ENCODE peak calls at places on chromosomes 11 and 22, in nine cellular contexts. One of them, this sample, is unnamed.

GRCh38 chr22:31092161-31092560 is 11.0 kb downstream of the SMTN start:
- DNase-seq in CD4-positive, alpha-beta T cell: no peak
- DNase-seq in endothelial cell: no peak
- DNase-seq in putamen: no peak
- DNase-seq in NCI-H524: no peak
- DNase-seq in activated CD8-positive, alpha-beta memory T cell treated with anti-CD3 and anti-CD28 coated beads, Interleukin-2, amount 10 ng/mL, durations not matched to agents 7 days and 5 days: no peak
- DNase-seq in NCI-H1092 treated with DMSO at 0.1 percent for 48 hours: no peak
- DNase-seq in heart right ventricle: no peak
- DNase-seq in PC-3: no peak
- DNase-seq in this sample: no peak

GRCh38 chr22:45722006-45722405 is 50.4 kb downstream of the ATXN10 start:
- DNase-seq in CD4-positive, alpha-beta T cell: no peak
- DNase-seq in endothelial cell: no peak
- DNase-seq in putamen: no peak
- DNase-seq in NCI-H524: no peak
- DNase-seq in activated CD8-positive, alpha-beta memory T cell treated with anti-CD3 and anti-CD28 coated beads, Interleukin-2, amount 10 ng/mL, durations not matched to agents 7 days and 5 days: no peak
- DNase-seq in NCI-H1092 treated with DMSO at 0.1 percent for 48 hours: no peak
- DNase-seq in heart right ventricle: no peak
- DNase-seq in PC-3: no peak
- DNase-seq in this sample: no peak

GRCh38 chr11:2929880-2930704 is 872 bp upstream of the PHLDA2 start:
- DNase-seq in CD4-positive, alpha-beta T cell: no peak
- DNase-seq in endothelial cell: peak
- DNase-seq in putamen: no peak
- DNase-seq in NCI-H524: no peak
- DNase-seq in activated CD8-positive, alpha-beta memory T cell treated with anti-CD3 and anti-CD28 coated beads, Interleukin-2, amount 10 ng/mL, durations not matched to agents 7 days and 5 days: peak
- DNase-seq in NCI-H1092 treated with DMSO at 0.1 percent for 48 hours: peak
- DNase-seq in heart right ventricle: no peak
- DNase-seq in PC-3: peak
- DNase-seq in this sample: no peak

GRCh38 chr22:48089601-48090331 is 1327.3 kb downstream of the TBC1D22A start:
- DNase-seq in CD4-positive, alpha-beta T cell: no peak
- DNase-seq in endothelial cell: no peak
- DNase-seq in putamen: no peak
- DNase-seq in NCI-H524: no peak
- DNase-seq in activated CD8-positive, alpha-beta memory T cell treated with anti-CD3 and anti-CD28 coated beads, Interleukin-2, amount 10 ng/mL, durations not matched to agents 7 days and 5 days: no peak
- DNase-seq in NCI-H1092 treated with DMSO at 0.1 percent for 48 hours: no peak
- DNase-seq in heart right ventricle: peak
- DNase-seq in PC-3: peak
- DNase-seq in this sample: peak

GRCh38 chr11:127461575-127462344 is 461.2 kb upstream of the KIRREL3 start:
- DNase-seq in CD4-positive, alpha-beta T cell: no peak
- DNase-seq in endothelial cell: no peak
- DNase-seq in putamen: no peak
- DNase-seq in NCI-H524: no peak
- DNase-seq in activated CD8-positive, alpha-beta memory T cell treated with anti-CD3 and anti-CD28 coated beads, Interleukin-2, amount 10 ng/mL, durations not matched to agents 7 days and 5 days: no peak
- DNase-seq in NCI-H1092 treated with DMSO at 0.1 percent for 48 hours: no peak
- DNase-seq in heart right ventricle: no peak
- DNase-seq in PC-3: no peak
- DNase-seq in this sample: no peak

GRCh38 chr11:63851354-63851753 is 12.4 kb downstream of the MARK2 start:
- DNase-seq in CD4-positive, alpha-beta T cell: no peak
- DNase-seq in endothelial cell: no peak
- DNase-seq in putamen: no peak
- DNase-seq in NCI-H524: no peak
- DNase-seq in activated CD8-positive, alpha-beta memory T cell treated with anti-CD3 and anti-CD28 coated beads, Interleukin-2, amount 10 ng/mL, durations not matched to agents 7 days and 5 days: no peak
- DNase-seq in NCI-H1092 treated with DMSO at 0.1 percent for 48 hours: no peak
- DNase-seq in heart right ventricle: no peak
- DNase-seq in PC-3: no peak
- DNase-seq in this sample: no peak

GRCh38 chr11:20451568-20451967 is 64.1 kb downstream of the PRMT3 start:
- DNase-seq in CD4-positive, alpha-beta T cell: no peak
- DNase-seq in endothelial cell: no peak
- DNase-seq in putamen: no peak
- DNase-seq in NCI-H524: no peak
- DNase-seq in activated CD8-positive, alpha-beta memory T cell treated with anti-CD3 and anti-CD28 coated beads, Interleukin-2, amount 10 ng/mL, durations not matched to agents 7 days and 5 days: no peak
- DNase-seq in NCI-H1092 treated with DMSO at 0.1 percent for 48 hours: no peak
- DNase-seq in heart right ventricle: no peak
- DNase-seq in PC-3: no peak
- DNase-seq in this sample: no peak

GRCh38 chr11:21561589-21561988 is 631.3 kb upstream of the ANO5 start:
- DNase-seq in CD4-positive, alpha-beta T cell: no peak
- DNase-seq in endothelial cell: no peak
- DNase-seq in putamen: no peak
- DNase-seq in NCI-H524: no peak
- DNase-seq in activated CD8-positive, alpha-beta memory T cell treated with anti-CD3 and anti-CD28 coated beads, Interleukin-2, amount 10 ng/mL, durations not matched to agents 7 days and 5 days: no peak
- DNase-seq in NCI-H1092 treated with DMSO at 0.1 percent for 48 hours: no peak
- DNase-seq in heart right ventricle: no peak
- DNase-seq in PC-3: no peak
- DNase-seq in this sample: no peak

GRCh38 chr22:48644997-48645396 is 1182.7 kb downstream of the BRD1 start:
- DNase-seq in CD4-positive, alpha-beta T cell: no peak
- DNase-seq in endothelial cell: no peak
- DNase-seq in putamen: no peak
- DNase-seq in NCI-H524: no peak
- DNase-seq in activated CD8-positive, alpha-beta memory T cell treated with anti-CD3 and anti-CD28 coated beads, Interleukin-2, amount 10 ng/mL, durations not matched to agents 7 days and 5 days: no peak
- DNase-seq in NCI-H1092 treated with DMSO at 0.1 percent for 48 hours: no peak
- DNase-seq in heart right ventricle: no peak
- DNase-seq in PC-3: no peak
- DNase-seq in this sample: no peak

GRCh38 chr11:72348250-72348649 is 86.1 kb downstream of the CLPB start:
- DNase-seq in CD4-positive, alpha-beta T cell: no peak
- DNase-seq in endothelial cell: no peak
- DNase-seq in putamen: no peak
- DNase-seq in NCI-H524: no peak
- DNase-seq in activated CD8-positive, alpha-beta memory T cell treated with anti-CD3 and anti-CD28 coated beads, Interleukin-2, amount 10 ng/mL, durations not matched to agents 7 days and 5 days: no peak
- DNase-seq in NCI-H1092 treated with DMSO at 0.1 percent for 48 hours: no peak
- DNase-seq in heart right ventricle: no peak
- DNase-seq in PC-3: no peak
- DNase-seq in this sample: no peak

GRCh38 chr11:8865304-8865703 is 45.7 kb upstream of the AKIP1 start:
- DNase-seq in CD4-positive, alpha-beta T cell: no peak
- DNase-seq in endothelial cell: no peak
- DNase-seq in putamen: no peak
- DNase-seq in NCI-H524: no peak
- DNase-seq in activated CD8-positive, alpha-beta memory T cell treated with anti-CD3 and anti-CD28 coated beads, Interleukin-2, amount 10 ng/mL, durations not matched to agents 7 days and 5 days: no peak
- DNase-seq in NCI-H1092 treated with DMSO at 0.1 percent for 48 hours: no peak
- DNase-seq in heart right ventricle: no peak
- DNase-seq in PC-3: no peak
- DNase-seq in this sample: no peak

GRCh38 chr22:35821654-35822053 is 104.0 kb downstream of the APOL5 start:
- DNase-seq in CD4-positive, alpha-beta T cell: no peak
- DNase-seq in endothelial cell: no peak
- DNase-seq in putamen: no peak
- DNase-seq in NCI-H524: no peak
- DNase-seq in activated CD8-positive, alpha-beta memory T cell treated with anti-CD3 and anti-CD28 coated beads, Interleukin-2, amount 10 ng/mL, durations not matched to agents 7 days and 5 days: no peak
- DNase-seq in NCI-H1092 treated with DMSO at 0.1 percent for 48 hours: no peak
- DNase-seq in heart right ventricle: no peak
- DNase-seq in PC-3: no peak
- DNase-seq in this sample: no peak

GRCh38 chr11:86069408-86070086 is 663 bp upstream of the PICALM start:
- DNase-seq in CD4-positive, alpha-beta T cell: no peak
- DNase-seq in endothelial cell: peak
- DNase-seq in putamen: peak
- DNase-seq in NCI-H524: no peak
- DNase-seq in activated CD8-positive, alpha-beta memory T cell treated with anti-CD3 and anti-CD28 coated beads, Interleukin-2, amount 10 ng/mL, durations not matched to agents 7 days and 5 days: no peak
- DNase-seq in NCI-H1092 treated with DMSO at 0.1 percent for 48 hours: no peak
- DNase-seq in heart right ventricle: peak
- DNase-seq in PC-3: peak
- DNase-seq in this sample: peak

GRCh38 chr11:112219476-112220232 is 6.6 kb upstream of the PTS start:
- DNase-seq in CD4-positive, alpha-beta T cell: no peak
- DNase-seq in endothelial cell: peak
- DNase-seq in putamen: peak
- DNase-seq in NCI-H524: peak
- DNase-seq in activated CD8-positive, alpha-beta memory T cell treated with anti-CD3 and anti-CD28 coated beads, Interleukin-2, amount 10 ng/mL, durations not matched to agents 7 days and 5 days: peak
- DNase-seq in NCI-H1092 treated with DMSO at 0.1 percent for 48 hours: peak
- DNase-seq in heart right ventricle: peak
- DNase-seq in PC-3: peak
- DNase-seq in this sample: peak

GRCh38 chr11:11706022-11706421 is 84.2 kb upstream of the GALNT18 start:
- DNase-seq in CD4-positive, alpha-beta T cell: no peak
- DNase-seq in endothelial cell: no peak
- DNase-seq in putamen: no peak
- DNase-seq in NCI-H524: no peak
- DNase-seq in activated CD8-positive, alpha-beta memory T cell treated with anti-CD3 and anti-CD28 coated beads, Interleukin-2, amount 10 ng/mL, durations not matched to agents 7 days and 5 days: no peak
- DNase-seq in NCI-H1092 treated with DMSO at 0.1 percent for 48 hours: no peak
- DNase-seq in heart right ventricle: no peak
- DNase-seq in PC-3: peak
- DNase-seq in this sample: no peak

GRCh38 chr11:69369210-69369609 is 75.3 kb downstream of the MYEOV start:
- DNase-seq in CD4-positive, alpha-beta T cell: no peak
- DNase-seq in endothelial cell: no peak
- DNase-seq in putamen: no peak
- DNase-seq in NCI-H524: no peak
- DNase-seq in activated CD8-positive, alpha-beta memory T cell treated with anti-CD3 and anti-CD28 coated beads, Interleukin-2, amount 10 ng/mL, durations not matched to agents 7 days and 5 days: no peak
- DNase-seq in NCI-H1092 treated with DMSO at 0.1 percent for 48 hours: no peak
- DNase-seq in heart right ventricle: peak
- DNase-seq in PC-3: no peak
- DNase-seq in this sample: no peak

GRCh38 chr11:83156996-83157754 is at the start of gene PCF11:
- DNase-seq in CD4-positive, alpha-beta T cell: peak
- DNase-seq in endothelial cell: no peak
- DNase-seq in putamen: no peak
- DNase-seq in NCI-H524: no peak
- DNase-seq in activated CD8-positive, alpha-beta memory T cell treated with anti-CD3 and anti-CD28 coated beads, Interleukin-2, amount 10 ng/mL, durations not matched to agents 7 days and 5 days: no peak
- DNase-seq in NCI-H1092 treated with DMSO at 0.1 percent for 48 hours: peak
- DNase-seq in heart right ventricle: no peak
- DNase-seq in PC-3: no peak
- DNase-seq in this sample: no peak

GRCh38 chr11:121649798-121650197 is 197.0 kb upstream of the SORL1-AS1 start:
- DNase-seq in CD4-positive, alpha-beta T cell: no peak
- DNase-seq in endothelial cell: no peak
- DNase-seq in putamen: no peak
- DNase-seq in NCI-H524: no peak
- DNase-seq in activated CD8-positive, alpha-beta memory T cell treated with anti-CD3 and anti-CD28 coated beads, Interleukin-2, amount 10 ng/mL, durations not matched to agents 7 days and 5 days: no peak
- DNase-seq in NCI-H1092 treated with DMSO at 0.1 percent for 48 hours: peak
- DNase-seq in heart right ventricle: no peak
- DNase-seq in PC-3: peak
- DNase-seq in this sample: no peak

GRCh38 chr22:30127749-30128166 is 47.5 kb downstream of the HORMAD2 start:
- DNase-seq in CD4-positive, alpha-beta T cell: no peak
- DNase-seq in endothelial cell: no peak
- DNase-seq in putamen: no peak
- DNase-seq in NCI-H524: no peak
- DNase-seq in activated CD8-positive, alpha-beta memory T cell treated with anti-CD3 and anti-CD28 coated beads, Interleukin-2, amount 10 ng/mL, durations not matched to agents 7 days and 5 days: no peak
- DNase-seq in NCI-H1092 treated with DMSO at 0.1 percent for 48 hours: no peak
- DNase-seq in heart right ventricle: no peak
- DNase-seq in PC-3: no peak
- DNase-seq in this sample: no peak

GRCh38 chr11:67269401-67270255 is 3.4 kb downstream of the GRK2 start:
- DNase-seq in CD4-positive, alpha-beta T cell: no peak
- DNase-seq in endothelial cell: no peak
- DNase-seq in putamen: no peak
- DNase-seq in NCI-H524: no peak
- DNase-seq in activated CD8-positive, alpha-beta memory T cell treated with anti-CD3 and anti-CD28 coated beads, Interleukin-2, amount 10 ng/mL, durations not matched to agents 7 days and 5 days: no peak
- DNase-seq in NCI-H1092 treated with DMSO at 0.1 percent for 48 hours: no peak
- DNase-seq in heart right ventricle: no peak
- DNase-seq in PC-3: no peak
- DNase-seq in this sample: no peak

GRCh38 chr11:117417856-117418255 is 90.2 kb downstream of the CEP164 start:
- DNase-seq in CD4-positive, alpha-beta T cell: no peak
- DNase-seq in endothelial cell: no peak
- DNase-seq in putamen: no peak
- DNase-seq in NCI-H524: no peak
- DNase-seq in activated CD8-positive, alpha-beta memory T cell treated with anti-CD3 and anti-CD28 coated beads, Interleukin-2, amount 10 ng/mL, durations not matched to agents 7 days and 5 days: no peak
- DNase-seq in NCI-H1092 treated with DMSO at 0.1 percent for 48 hours: no peak
- DNase-seq in heart right ventricle: no peak
- DNase-seq in PC-3: no peak
- DNase-seq in this sample: no peak

GRCh38 chr11:75035911-75036536 is 47.3 kb downstream of the NEU3 start:
- DNase-seq in CD4-positive, alpha-beta T cell: no peak
- DNase-seq in endothelial cell: no peak
- DNase-seq in putamen: no peak
- DNase-seq in NCI-H524: peak
- DNase-seq in activated CD8-positive, alpha-beta memory T cell treated with anti-CD3 and anti-CD28 coated beads, Interleukin-2, amount 10 ng/mL, durations not matched to agents 7 days and 5 days: no peak
- DNase-seq in NCI-H1092 treated with DMSO at 0.1 percent for 48 hours: no peak
- DNase-seq in heart right ventricle: no peak
- DNase-seq in PC-3: peak
- DNase-seq in this sample: peak

GRCh38 chr11:102468636-102469195 is 16.2 kb upstream of the TMEM123 start:
- DNase-seq in CD4-positive, alpha-beta T cell: no peak
- DNase-seq in endothelial cell: no peak
- DNase-seq in putamen: no peak
- DNase-seq in NCI-H524: no peak
- DNase-seq in activated CD8-positive, alpha-beta memory T cell treated with anti-CD3 and anti-CD28 coated beads, Interleukin-2, amount 10 ng/mL, durations not matched to agents 7 days and 5 days: no peak
- DNase-seq in NCI-H1092 treated with DMSO at 0.1 percent for 48 hours: no peak
- DNase-seq in heart right ventricle: no peak
- DNase-seq in PC-3: no peak
- DNase-seq in this sample: no peak

GRCh38 chr11:131463162-131463561 is 92.7 kb downstream of the NTM start:
- DNase-seq in CD4-positive, alpha-beta T cell: no peak
- DNase-seq in endothelial cell: no peak
- DNase-seq in putamen: no peak
- DNase-seq in NCI-H524: peak
- DNase-seq in activated CD8-positive, alpha-beta memory T cell treated with anti-CD3 and anti-CD28 coated beads, Interleukin-2, amount 10 ng/mL, durations not matched to agents 7 days and 5 days: no peak
- DNase-seq in NCI-H1092 treated with DMSO at 0.1 percent for 48 hours: no peak
- DNase-seq in heart right ventricle: no peak
- DNase-seq in PC-3: no peak
- DNase-seq in this sample: no peak

GRCh38 chr11:61800331-61801281 is 7.9 kb downstream of the FEN1 start:
- DNase-seq in CD4-positive, alpha-beta T cell: no peak
- DNase-seq in endothelial cell: no peak
- DNase-seq in putamen: no peak
- DNase-seq in NCI-H524: no peak
- DNase-seq in activated CD8-positive, alpha-beta memory T cell treated with anti-CD3 and anti-CD28 coated beads, Interleukin-2, amount 10 ng/mL, durations not matched to agents 7 days and 5 days: no peak
- DNase-seq in NCI-H1092 treated with DMSO at 0.1 percent for 48 hours: no peak
- DNase-seq in heart right ventricle: no peak
- DNase-seq in PC-3: peak
- DNase-seq in this sample: no peak

GRCh38 chr11:114595571-114595970 is at the start of gene NXPE4:
- DNase-seq in CD4-positive, alpha-beta T cell: no peak
- DNase-seq in endothelial cell: no peak
- DNase-seq in putamen: no peak
- DNase-seq in NCI-H524: no peak
- DNase-seq in activated CD8-positive, alpha-beta memory T cell treated with anti-CD3 and anti-CD28 coated beads, Interleukin-2, amount 10 ng/mL, durations not matched to agents 7 days and 5 days: no peak
- DNase-seq in NCI-H1092 treated with DMSO at 0.1 percent for 48 hours: no peak
- DNase-seq in heart right ventricle: no peak
- DNase-seq in PC-3: no peak
- DNase-seq in this sample: no peak

GRCh38 chr11:47994417-47994816 is 14.1 kb downstream of the PTPRJ start:
- DNase-seq in CD4-positive, alpha-beta T cell: no peak
- DNase-seq in endothelial cell: no peak
- DNase-seq in putamen: no peak
- DNase-seq in NCI-H524: no peak
- DNase-seq in activated CD8-positive, alpha-beta memory T cell treated with anti-CD3 and anti-CD28 coated beads, Interleukin-2, amount 10 ng/mL, durations not matched to agents 7 days and 5 days: no peak
- DNase-seq in NCI-H1092 treated with DMSO at 0.1 percent for 48 hours: no peak
- DNase-seq in heart right ventricle: no peak
- DNase-seq in PC-3: no peak
- DNase-seq in this sample: no peak

GRCh38 chr11:1559103-1559951 is 12.7 kb downstream of the DUSP8 start:
- DNase-seq in CD4-positive, alpha-beta T cell: no peak
- DNase-seq in endothelial cell: no peak
- DNase-seq in putamen: peak
- DNase-seq in NCI-H524: no peak
- DNase-seq in activated CD8-positive, alpha-beta memory T cell treated with anti-CD3 and anti-CD28 coated beads, Interleukin-2, amount 10 ng/mL, durations not matched to agents 7 days and 5 days: no peak
- DNase-seq in NCI-H1092 treated with DMSO at 0.1 percent for 48 hours: no peak
- DNase-seq in heart right ventricle: peak
- DNase-seq in PC-3: peak
- DNase-seq in this sample: peak

GRCh38 chr11:65420506-65421203 is 1.9 kb upstream of the NEAT1 start:
- DNase-seq in CD4-positive, alpha-beta T cell: peak
- DNase-seq in endothelial cell: no peak
- DNase-seq in putamen: no peak
- DNase-seq in NCI-H524: no peak
- DNase-seq in activated CD8-positive, alpha-beta memory T cell treated with anti-CD3 and anti-CD28 coated beads, Interleukin-2, amount 10 ng/mL, durations not matched to agents 7 days and 5 days: no peak
- DNase-seq in NCI-H1092 treated with DMSO at 0.1 percent for 48 hours: no peak
- DNase-seq in heart right ventricle: no peak
- DNase-seq in PC-3: no peak
- DNase-seq in this sample: no peak

GRCh38 chr11:20511982-20512381 is 87.4 kb upstream of the SLC6A5 start:
- DNase-seq in CD4-positive, alpha-beta T cell: no peak
- DNase-seq in endothelial cell: no peak
- DNase-seq in putamen: no peak
- DNase-seq in NCI-H524: no peak
- DNase-seq in activated CD8-positive, alpha-beta memory T cell treated with anti-CD3 and anti-CD28 coated beads, Interleukin-2, amount 10 ng/mL, durations not matched to agents 7 days and 5 days: no peak
- DNase-seq in NCI-H1092 treated with DMSO at 0.1 percent for 48 hours: peak
- DNase-seq in heart right ventricle: no peak
- DNase-seq in PC-3: no peak
- DNase-seq in this sample: no peak

GRCh38 chr11:69599502-69599901 is 41.5 kb upstream of the CCND1 start:
- DNase-seq in CD4-positive, alpha-beta T cell: no peak
- DNase-seq in endothelial cell: no peak
- DNase-seq in putamen: no peak
- DNase-seq in NCI-H524: peak
- DNase-seq in activated CD8-positive, alpha-beta memory T cell treated with anti-CD3 and anti-CD28 coated beads, Interleukin-2, amount 10 ng/mL, durations not matched to agents 7 days and 5 days: no peak
- DNase-seq in NCI-H1092 treated with DMSO at 0.1 percent for 48 hours: no peak
- DNase-seq in heart right ventricle: no peak
- DNase-seq in PC-3: no peak
- DNase-seq in this sample: no peak

This sample was measured in adrenal gland.